ENCODE peak calls at places on chromosomes 4 and X, in seven cellular contexts. V is MM.1S, I is ascending aorta, R is transverse colon, Y is suprapubic skin, H is GM23248, O is right cardiac atrium. K is an unnamed sample.

GRCh38 chrX:96837808-96838207 is 45.9 kb upstream of the RPA4 start:
- DNase-seq in R (no peak), H (peak; percentile 7), O (no peak), I (no peak), Y (no peak), V (no peak), K (no peak)

GRCh38 chr4:8372506-8373070 is 67.9 kb downstream of the ACOX3 start:
- DNase-seq in V (no peak), I (no peak), Y (no peak), O (peak; percentile 53), H (no peak), R (no peak), K (no peak)

GRCh38 chr4:40261246-40262078 is 64.6 kb downstream of the RHOH start:
- DNase-seq in Y (no peak), R (no peak), H (no peak), O (no peak), V (no peak), I (no peak), K (no peak)

GRCh38 chr4:184165291-184165690 is 52.4 kb downstream of the ENPP6 start:
- DNase-seq in I (no peak), O (no peak), V (no peak), H (no peak), R (no peak), Y (no peak), K (no peak)

GRCh38 chrX:14963447-14964236 is 90.4 kb downstream of the MOSPD2 start:
- DNase-seq in H (peak; percentile 53), Y (no peak), V (no peak), R (no peak), O (no peak), I (no peak), K (no peak)

GRCh38 chr4:70080205-70080604 is 30.0 kb downstream of the HTN1 start:
- DNase-seq in R (no peak), Y (no peak), V (no peak), O (no peak), H (no peak), I (no peak), K (no peak)

GRCh38 chrX:137549846-137550534 is 15.9 kb upstream of the ZIC3 start:
- DNase-seq in R (no peak), I (no peak), Y (no peak), V (no peak), H (no peak), O (no peak), K (no peak)

GRCh38 chr4:158535130-158535614 is 13.5 kb downstream of the RXFP1 start:
- DNase-seq in I (no peak), V (peak; percentile 70), O (no peak), H (peak; percentile 89), R (no peak), Y (no peak), K (no peak)

GRCh38 chrX:6226646-6227444 is 1.8 kb downstream of the NLGN4X start:
- DNase-seq in H (no peak), Y (no peak), O (no peak), R (no peak), V (no peak), I (no peak), K (no peak)

GRCh38 chr4:147596976-147597375 is 20.2 kb upstream of the TMEM184C start:
- DNase-seq in O (no peak), I (peak; percentile 67), V (no peak), Y (no peak), R (no peak), H (peak; percentile 83), K (no peak)

GRCh38 chr4:5874811-5875465 is 17.9 kb downstream of the CRMP1 start:
- DNase-seq in H (peak; percentile 66), O (no peak), R (no peak), Y (no peak), V (no peak), I (no peak), K (no peak)

GRCh38 chr4:8341691-8342090 is 72.1 kb downstream of the HTRA3 start:
- DNase-seq in V (no peak), Y (peak; percentile 79), O (peak; percentile 80), I (peak; percentile 60), H (no peak), R (no peak), K (peak; percentile 70)

GRCh38 chrX:72620550-72621145 is 48.0 kb upstream of the HDAC8 start:
- DNase-seq in I (peak; percentile 89), V (no peak), R (peak; percentile 26), H (peak; percentile 89), Y (no peak), O (peak; percentile 43), K (peak; percentile 6)

GRCh38 chrX:30612250-30612655 is 34.7 kb upstream of the TASL start:
- DNase-seq in O (no peak), H (no peak), I (no peak), Y (no peak), V (no peak), R (no peak), K (no peak)

GRCh38 chr4:84917869-84918600 is 48.5 kb downstream of the WDFY3 start:
- DNase-seq in Y (no peak), O (no peak), R (no peak), V (no peak), H (peak; percentile 28), I (no peak), K (no peak)

GRCh38 chrX:111095974-111096870 is at the start of gene PAK3:
- DNase-seq in V (peak; percentile 15), Y (peak; percentile 77), R (peak; percentile 14), H (peak; percentile 15), I (peak; percentile 83), O (peak; percentile 57), K (peak; percentile 15)

GRCh38 chr4:15396157-15396800 is 31.6 kb upstream of the C1QTNF7 start:
- DNase-seq in H (peak; percentile 55), V (peak; percentile 68), O (no peak), I (no peak), R (peak; percentile 44), Y (no peak), K (no peak)

GRCh38 chr4:116688536-116688935 is 396.8 kb downstream of the TRAM1L1 start:
- DNase-seq in V (no peak), O (no peak), H (no peak), R (no peak), Y (no peak), I (no peak), K (no peak)

GRCh38 chrX:47143894-47144625 is 442 bp downstream of the NDUFB11 start:
- DNase-seq in R (peak; percentile 33), V (peak; percentile 46), Y (no peak), H (peak; percentile 60), I (no peak), O (peak; percentile 72), K (peak; percentile 25)

GRCh38 chrX:148457279-148457678 is 43.1 kb upstream of the AFF2 start:
- DNase-seq in V (no peak), Y (no peak), I (no peak), H (no peak), O (no peak), R (no peak), K (no peak)

GRCh38 chrX:150548251-150548650 is 20.2 kb upstream of the MTM1 start:
- DNase-seq in I (no peak), V (no peak), R (no peak), O (no peak), H (no peak), Y (no peak), K (no peak)
- H3K4me1 ChIP-seq in I (peaks cover 3% of the 10 kb centered on the region), V (no peaks in the 10 kb centered on the region), R (peaks cover 3% of the 10 kb centered on the region), O (peaks cover 2% of the 10 kb centered on the region), H (peaks cover 13% of the 10 kb centered on the region), Y (peaks cover 19% of the 10 kb centered on the region), K (peaks cover 27% of the 10 kb centered on the region)

GRCh38 chr4:68271851-68272756 is 26.6 kb upstream of the TMPRSS11B start:
- DNase-seq in O (no peak), Y (no peak), I (no peak), R (no peak), H (peak; percentile 71), V (peak; percentile 55), K (no peak)

GRCh38 chr4:68278045-68278444 is 32.6 kb upstream of the TMPRSS11B start:
- DNase-seq in Y (no peak), O (no peak), I (no peak), R (no peak), H (no peak), V (no peak), K (no peak)

GRCh38 chr4:68267433-68267944 is 22.0 kb upstream of the TMPRSS11B start:
- DNase-seq in I (no peak), H (peak; percentile 41), O (no peak), R (no peak), V (no peak), Y (no peak), K (no peak)

GRCh38 chr4:68272860-68273259 is 27.4 kb upstream of the TMPRSS11B start:
- DNase-seq in R (no peak), Y (no peak), I (no peak), H (peak; percentile 64), O (no peak), V (no peak), K (no peak)
- H3K9me3 ChIP-seq in R (no peaks in the 10 kb centered on the region), Y (no peaks in the 10 kb centered on the region), I (no peaks in the 10 kb centered on the region), H (no peaks in the 10 kb centered on the region), O (no peaks in the 10 kb centered on the region), V (no peaks in the 10 kb centered on the region), K (no peaks in the 10 kb centered on the region)

GRCh38 chr4:54185871-54186270 is 43.2 kb upstream of the PDGFRA start:
- DNase-seq in I (no peak), V (no peak), R (no peak), O (no peak), Y (no peak), H (no peak), K (no peak)
- H3K4me1 ChIP-seq in I (no peaks in the 10 kb centered on the region), V (no peaks in the 10 kb centered on the region), R (no peaks in the 10 kb centered on the region), O (peaks cover 3% of the 10 kb centered on the region), Y (no peaks in the 10 kb centered on the region), H (no peaks in the 10 kb centered on the region), K (no peaks in the 10 kb centered on the region)

DNA sequence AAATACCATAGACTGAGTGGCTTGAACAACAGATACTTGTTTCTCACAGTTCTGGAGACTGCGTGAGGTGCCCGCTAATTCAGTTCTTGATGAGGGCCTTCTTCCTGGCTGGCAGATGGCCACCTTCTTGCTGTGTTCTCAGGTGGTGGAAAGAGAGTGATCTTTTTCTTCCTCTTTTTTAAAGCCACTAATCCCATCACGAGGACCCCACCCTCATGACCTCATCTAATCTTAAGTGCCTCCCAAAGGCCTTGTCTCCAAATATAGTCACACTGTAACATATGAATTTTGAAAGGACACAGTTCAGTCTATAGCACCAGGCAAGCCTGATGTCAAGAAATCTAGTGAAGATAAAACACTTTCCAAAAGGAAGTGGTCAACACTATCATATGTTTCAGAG is 12.4 kb downstream of the VAMP7 start:
- DNase-seq in H (no peak), V (no peak), Y (no peak), O (no peak), R (no peak), I (no peak), K (no peak)
- H3K9me3 ChIP-seq in H (no peaks in the 10 kb centered on the region), V (no peaks in the 10 kb centered on the region), Y (no peaks in the 10 kb centered on the region), O (no peaks in the 10 kb centered on the region), R (no peaks in the 10 kb centered on the region), I (no peaks in the 10 kb centered on the region), K (no peaks in the 10 kb centered on the region)

K was measured in heart right ventricle.